ENCODE peak calls at places on chromosomes 16 and 17, in ten cellular contexts. G, W, S, A, V, Z, O, B, I and Y are unnamed samples.

GRCh38 chr16:73057369-73058210 is 9.7 kb upstream of the ZFHX3 start:
- DNase-seq in V (peak; percentile 32), G (peak; percentile 39), S (no peak), B (peak; percentile 53), A (no peak), I (peak; percentile 60), O (no peak), Z (peak; percentile 42), W (no peak), Y (no peak)

GRCh38 chr17:66461343-66461995 is 159.1 kb downstream of the PRKCA start:
- DNase-seq in V (no peak), W (no peak), I (no peak), A (no peak), S (no peak), G (no peak), O (no peak), B (no peak), Z (no peak), Y (no peak)

GRCh38 chr17:50893183-50893993 is 27.2 kb upstream of the TOB1 start:
- DNase-seq in Z (no peak), W (no peak), S (no peak), B (no peak), I (no peak), A (no peak), V (no peak), O (peak; percentile 68), G (peak; percentile 94), Y (peak; percentile 25)

GRCh38 chr17:75504347-75505151 is 10.8 kb downstream of the CASKIN2 start:
- DNase-seq in G (no peak), W (no peak), A (no peak), B (no peak), Z (peak; percentile 73), O (peak; percentile 61), V (peak; percentile 54), S (no peak), I (no peak), Y (no peak)

GRCh38 chr16:54689072-54689471 is 241.6 kb upstream of the IRX5 start:
- DNase-seq in Z (no peak), I (no peak), G (no peak), S (no peak), A (no peak), V (no peak), W (no peak), B (no peak), O (no peak), Y (no peak)

GRCh38 chr17:43645450-43645764 is 16.3 kb downstream of the MEOX1 start:
- DNase-seq in S (no peak), A (no peak), G (no peak), Z (no peak), B (no peak), I (no peak), V (no peak), W (no peak), O (no peak), Y (no peak)

GRCh38 chr16:8863594-8864424 is 5.0 kb downstream of the CARHSP1 start:
- DNase-seq in W (no peak), I (no peak), O (peak; percentile 83), A (no peak), Z (peak; percentile 45), V (no peak), G (peak; percentile 38), S (no peak), B (no peak), Y (no peak)

GRCh38 chr16:55569025-55569424 is 2.5 kb downstream of the CAPNS2 start:
- DNase-seq in A (no peak), I (no peak), G (peak; percentile 76), V (no peak), S (no peak), B (no peak), Z (no peak), W (no peak), O (no peak), Y (no peak)

GRCh38 chr16:1825864-1826690 is 548 bp downstream of the HAGH start:
- DNase-seq in S (peak; percentile 30), O (no peak), W (no peak), Z (peak; percentile 60), B (peak; percentile 48), G (peak; percentile 58), A (no peak), I (no peak), V (no peak), Y (peak; percentile 21)

GRCh38 chr16:51465026-51465425 is 314.0 kb upstream of the SALL1 start:
- DNase-seq in V (no peak), W (no peak), Z (no peak), G (peak; percentile 76), O (no peak), B (no peak), S (no peak), I (no peak), A (no peak), Y (no peak)

GRCh38 chr16:17970366-17970765 is 366.2 kb downstream of the NPIPA8 start:
- DNase-seq in B (no peak), S (no peak), O (no peak), Z (no peak), A (no peak), I (no peak), W (no peak), G (no peak), V (no peak), Y (no peak)

GRCh38 chr16:52256310-52257078 is 290.4 kb downstream of the TOX3 start:
- DNase-seq in A (no peak), S (no peak), B (no peak), V (no peak), I (no peak), G (no peak), W (no peak), Z (no peak), O (no peak), Y (no peak)

GRCh38 chr16:87801679-87802300 is 36.0 kb upstream of the KLHDC4 start:
- DNase-seq in V (no peak), S (no peak), A (no peak), Z (no peak), W (no peak), G (no peak), I (no peak), B (no peak), O (no peak), Y (no peak)

GRCh38 chr16:4767872-4768548 is 1.0 kb upstream of the ZNF500 start:
- DNase-seq in A (no peak), S (peak; percentile 30), V (peak; percentile 31), G (peak; percentile 10), B (no peak), O (peak; percentile 50), W (no peak), I (peak; percentile 35), Z (no peak), Y (no peak)

DNA sequence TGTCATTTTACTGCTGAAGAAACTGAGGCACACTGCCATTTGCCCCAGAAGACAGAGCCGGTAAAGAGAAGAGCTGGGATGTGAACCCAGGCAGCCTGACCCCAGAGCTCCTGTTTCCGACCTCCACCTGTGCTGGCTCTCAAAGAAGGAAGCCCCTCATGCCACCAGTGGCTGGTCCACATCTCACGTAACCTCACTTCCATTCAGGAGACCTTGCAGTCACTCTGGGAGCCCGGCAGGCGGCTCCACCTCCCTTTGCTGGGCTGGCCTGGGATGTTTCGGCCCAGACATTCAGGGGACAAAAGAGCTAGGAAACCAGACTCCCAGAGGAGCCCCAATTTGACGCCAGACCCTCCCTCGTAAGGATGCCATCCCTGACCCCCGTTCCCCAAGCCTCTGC is 2.9 kb downstream of the TAF1C start:
- DNase-seq in S (no peak), B (no peak), I (no peak), O (peak; percentile 46), Z (no peak), A (no peak), V (no peak), W (no peak), G (no peak), Y (no peak)
- TF ChIP-seq CTCF in S (no peak), B (no peak), I (peak; percentile 14), O (peak; percentile 61), Z (no peak), A (no peak), V (peak; percentile 66), W (peak; percentile 50), G (no peak), Y (no peak)

DNA sequence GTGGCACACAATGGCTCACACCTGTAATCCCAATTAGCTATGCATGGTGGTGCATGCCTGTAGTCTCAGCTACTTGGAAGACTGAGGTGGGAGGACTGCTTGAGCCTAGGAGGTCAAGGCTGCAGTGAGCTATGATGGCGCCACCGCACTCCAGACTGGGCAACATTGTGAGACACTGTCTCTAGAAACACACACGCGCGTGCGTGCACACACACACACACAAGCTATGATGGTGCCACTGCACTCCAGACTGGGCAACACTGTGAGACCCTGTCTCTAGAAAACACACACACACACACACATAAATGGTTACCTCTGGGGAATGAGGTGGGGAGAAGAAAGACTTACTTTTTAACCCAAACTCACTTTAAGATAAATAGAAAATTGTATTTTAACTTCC is 16.4 kb downstream of the FBXL20 start:
- DNase-seq in O (no peak), I (no peak), A (no peak), V (no peak), Z (no peak), G (no peak), W (no peak), B (no peak), S (no peak), Y (no peak)
- TF ChIP-seq CTCF in O (no peak), I (no peak), A (no peak), V (no peak), Z (no peak), G (no peak), W (no peak), B (no peak), S (no peak), Y (no peak)

GRCh38 chr17:70629902-70630301 is 460.6 kb downstream of the KCNJ2 start:
- DNase-seq in V (peak; percentile 14), O (peak; percentile 27), S (no peak), W (no peak), I (no peak), Z (no peak), G (no peak), B (no peak), A (no peak), Y (no peak)
- TF ChIP-seq CTCF in V (peak; percentile 79), O (peak; percentile 78), S (no peak), W (peak; percentile 46), I (no peak), Z (no peak), G (peak; percentile 11), B (peak; percentile 11), A (no peak), Y (peak; percentile 47)

GRCh38 chr17:77254961-77255741 is 114.4 kb downstream of the SEC14L1 start:
- DNase-seq in G (peak; percentile 82), Z (no peak), W (no peak), A (no peak), V (peak; percentile 97), S (no peak), O (peak; percentile 87), B (no peak), I (no peak), Y (no peak)

GRCh38 chr17:77257596-77258458 is 117.1 kb downstream of the SEC14L1 start:
- DNase-seq in Z (no peak), G (no peak), I (no peak), S (no peak), O (no peak), W (no peak), V (no peak), B (no peak), A (no peak), Y (no peak)

GRCh38 chr17:77258638-77259037 is 117.9 kb downstream of the SEC14L1 start:
- DNase-seq in I (no peak), V (no peak), O (no peak), G (no peak), W (no peak), Z (no peak), B (no peak), S (no peak), A (no peak), Y (no peak)

GRCh38 chr17:77257169-77257568 is 116.4 kb downstream of the SEC14L1 start:
- DNase-seq in G (no peak), W (no peak), Z (no peak), S (no peak), B (no peak), A (no peak), O (no peak), I (no peak), V (no peak), Y (no peak)

GRCh38 chr17:77256710-77257109 is 115.9 kb downstream of the SEC14L1 start:
- DNase-seq in W (no peak), G (no peak), I (no peak), B (no peak), S (no peak), V (no peak), A (no peak), O (no peak), Z (no peak), Y (no peak)
- TF ChIP-seq CTCF in W (no peak), G (no peak), I (no peak), B (peak; percentile 11), S (no peak), V (no peak), A (no peak), O (no peak), Z (no peak), Y (no peak)